ENCODE peak calls at places on chromosomes 4 and X, in eight cellular contexts. N, C, M, K, X, Y, V and Q are unnamed samples.

GRCh38 chr4:49032440-49033161 is 46.5 kb downstream of the CWH43 start:
- DNase-seq in C (peak), Y (no peak), M (peak), K (no peak), X (peak), N (no peak), V (no peak), Q (no peak)

GRCh38 chr4:8506373-8507250 is 66.0 kb downstream of the TRMT44 start:
- DNase-seq in M (peak), C (no peak), K (peak), V (peak), N (no peak), Y (no peak), X (peak), Q (peak)

GRCh38 chrX:124216396-124217124 is 115.9 kb upstream of the TEX13D start:
- DNase-seq in C (no peak), N (no peak), M (no peak), V (no peak), X (no peak), K (no peak), Y (no peak), Q (no peak)

GRCh38 chr4:102825261-102826071 is 1.9 kb downstream of the UBE2D3 start:
- DNase-seq in X (peak), N (no peak), C (peak), K (no peak), M (peak), V (no peak), Y (no peak), Q (no peak)

GRCh38 chr4:2186133-2186864 is 55.6 kb downstream of the HAUS3 start:
- DNase-seq in Y (peak), K (no peak), V (no peak), N (no peak), M (no peak), X (peak), C (peak), Q (no peak)

GRCh38 chr4:142683997-142684396 is 162.1 kb downstream of the INPP4B start:
- DNase-seq in Y (no peak), M (peak), X (no peak), C (peak), V (no peak), K (no peak), N (no peak), Q (no peak)

GRCh38 chrX:40474205-40474626 is 106.6 kb upstream of the ATP6AP2 start:
- DNase-seq in N (peak), C (no peak), Y (peak), X (peak), V (no peak), K (no peak), M (peak), Q (no peak)

GRCh38 chr4:6259886-6260285 is 9.8 kb upstream of the WFS1 start:
- DNase-seq in X (no peak), N (no peak), K (no peak), M (no peak), V (peak), Y (no peak), C (no peak), Q (no peak)

GRCh38 chr4:138681000-138681604 is 334.5 kb upstream of the NOCT start:
- DNase-seq in V (peak), M (peak), Y (peak), C (peak), K (peak), N (peak), X (peak), Q (peak)

GRCh38 chr4:109315818-109316217 is 13.4 kb upstream of the COL25A1 start:
- DNase-seq in V (no peak), M (no peak), N (no peak), C (no peak), K (no peak), Y (no peak), X (peak), Q (no peak)

GRCh38 chr4:165384186-165384585 is 5.4 kb downstream of the CPE start:
- DNase-seq in K (no peak), N (no peak), V (no peak), X (no peak), M (no peak), Y (no peak), C (no peak), Q (no peak)

GRCh38 chr4:118834070-118834469 is 1.9 kb downstream of the SEC24D start:
- DNase-seq in X (peak), M (no peak), N (no peak), Y (no peak), C (no peak), K (no peak), V (no peak), Q (no peak)

GRCh38 chrX:9315086-9315485 is 149.8 kb upstream of the TBL1X start:
- DNase-seq in V (no peak), X (no peak), C (no peak), K (no peak), N (no peak), Y (no peak), M (peak), Q (no peak)

GRCh38 chrX:106177106-106177981 is 9.2 kb downstream of the PWWP3B start:
- DNase-seq in Y (peak), N (peak), V (no peak), X (peak), M (no peak), C (no peak), K (no peak), Q (no peak)

GRCh38 chr4:5114911-5115310 is 63.6 kb downstream of the STK32B start:
- DNase-seq in V (no peak), M (peak), Y (no peak), K (no peak), N (no peak), X (no peak), C (no peak), Q (no peak)

GRCh38 chr4:98496446-98496845 is 162.0 kb downstream of the TSPAN5 start:
- DNase-seq in C (no peak), V (no peak), K (no peak), Y (no peak), X (no peak), M (no peak), N (no peak), Q (no peak)

GRCh38 chrX:39907964-39908616 is 189.7 kb downstream of the BCOR start:
- DNase-seq in C (peak), M (peak), X (peak), Y (peak), V (no peak), N (peak), K (peak), Q (no peak)

GRCh38 chr4:121122661-121123060 is 41.5 kb downstream of the TNIP3 start:
- DNase-seq in Y (no peak), C (no peak), N (no peak), K (no peak), V (no peak), M (peak), X (peak), Q (no peak)

GRCh38 chrX:122833230-122833629 is 350.8 kb upstream of the GRIA3 start:
- DNase-seq in Y (no peak), M (no peak), K (no peak), X (no peak), V (no peak), C (no peak), N (no peak), Q (no peak)

GRCh38 chrX:39619182-39620009 is 478.4 kb downstream of the BCOR start:
- DNase-seq in X (peak), V (no peak), Y (peak), N (no peak), M (no peak), K (no peak), C (peak), Q (no peak)

GRCh38 chr4:184805462-184806245 is 20.1 kb downstream of the ACSL1 start:
- DNase-seq in M (no peak), V (peak), K (no peak), N (no peak), Y (peak), X (no peak), C (peak), Q (no peak)

GRCh38 chr4:835148-836002 is 9.4 kb upstream of the CPLX1 start:
- DNase-seq in C (no peak), Y (peak), M (no peak), V (peak), N (no peak), X (no peak), K (no peak), Q (no peak)

GRCh38 chr4:56613101-56613862 is 67.8 kb downstream of the HOPX start:
- DNase-seq in X (peak), K (no peak), Y (no peak), M (peak), C (peak), V (no peak), N (no peak), Q (no peak)

GRCh38 chr4:38601244-38601915 is 62.6 kb upstream of the KLF3 start:
- DNase-seq in M (peak), C (peak), X (peak), Y (no peak), K (no peak), V (no peak), N (peak), Q (no peak)

GRCh38 chr4:56156141-56156540 is 207.4 kb downstream of the CEP135 start:
- DNase-seq in N (no peak), M (no peak), K (no peak), C (no peak), V (no peak), Y (no peak), X (no peak), Q (no peak)

GRCh38 chr4:159201168-159201567 is 98.3 kb downstream of the RAPGEF2 start:
- DNase-seq in V (no peak), C (no peak), N (no peak), X (no peak), M (no peak), Y (no peak), K (no peak), Q (no peak)

GRCh38 chrX:53316860-53317237 is 35.5 kb upstream of the IQSEC2 start:
- DNase-seq in N (no peak), Y (no peak), K (no peak), C (no peak), X (no peak), M (no peak), V (no peak), Q (no peak)

GRCh38 chrX:45513042-45513441 is 312.4 kb upstream of the DIPK2B start:
- DNase-seq in N (no peak), K (no peak), M (no peak), X (no peak), Y (no peak), C (no peak), V (no peak), Q (no peak)

GRCh38 chr4:141346144-141346543 is 125.4 kb downstream of the ZNF330 start:
- DNase-seq in K (no peak), V (no peak), Y (no peak), N (no peak), X (peak), M (peak), C (peak), Q (peak)

GRCh38 chrX:82764521-82764920 is 743.6 kb upstream of the POU3F4 start:
- DNase-seq in M (no peak), X (no peak), V (no peak), Y (no peak), K (no peak), C (no peak), N (no peak), Q (no peak)

GRCh38 chr4:105808459-105809041 is 86.7 kb upstream of the NPNT start:
- DNase-seq in M (peak), Y (no peak), V (no peak), N (no peak), C (peak), K (peak), X (peak), Q (no peak)

GRCh38 chr4:184416913-184417734 is 57.2 kb downstream of the IRF2 start:
- DNase-seq in V (no peak), M (no peak), K (no peak), N (no peak), Y (no peak), X (peak), C (peak), Q (peak)

GRCh38 chrX:36898301-36898700 is 109.9 kb upstream of the FAM47C start:
- DNase-seq in M (peak), Y (no peak), X (no peak), C (peak), V (no peak), K (no peak), N (no peak), Q (no peak)

GRCh38 chrX:54248309-54248708 is 65.3 kb upstream of the FAM120C start:
- DNase-seq in N (no peak), C (peak), X (peak), Y (no peak), V (no peak), M (peak), K (no peak), Q (peak)

GRCh38 chr4:87268401-87268800 is 48.0 kb upstream of the KLHL8 start:
- DNase-seq in V (no peak), M (no peak), X (no peak), K (no peak), C (no peak), Y (no peak), N (no peak), Q (no peak)

GRCh38 chrX:105462191-105462590 is 241.7 kb upstream of the TEX13A start:
- DNase-seq in V (no peak), C (no peak), N (no peak), X (peak), Y (no peak), K (no peak), M (peak), Q (no peak)

GRCh38 chrX:28586891-28587635 is at the start of gene IL1RAPL1:
- DNase-seq in V (no peak), K (no peak), N (no peak), M (peak), X (peak), Y (no peak), C (peak), Q (no peak)

GRCh38 chrX:7286461-7286860 is 138.5 kb upstream of the PUDP start:
- DNase-seq in C (peak), N (no peak), M (no peak), X (peak), K (no peak), V (no peak), Y (no peak), Q (no peak)

GRCh38 chrX:54042609-54043010 is 1.7 kb downstream of the PHF8 start:
- DNase-seq in Y (peak), K (peak), V (peak), C (peak), N (no peak), X (peak), M (peak), Q (peak)

DNA sequence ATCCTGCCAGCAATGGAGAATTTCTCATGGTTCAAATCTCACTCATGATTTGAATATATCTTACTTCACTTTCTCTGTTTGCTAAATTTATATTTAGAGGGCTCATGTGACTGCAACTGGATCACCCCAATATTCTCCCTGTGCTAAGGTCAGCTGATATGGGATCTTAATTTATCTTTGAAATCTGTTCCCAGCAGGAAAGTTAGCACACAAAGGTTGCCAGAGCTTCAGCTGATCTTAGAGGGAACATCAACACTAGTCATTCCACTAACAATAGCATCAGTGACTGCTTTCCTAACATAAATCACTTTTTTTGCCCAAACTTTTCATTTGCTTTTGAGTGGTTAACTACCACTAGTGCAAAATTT is 1270.0 kb downstream of the ARAP2 start:
- DNase-seq in K (no peak), N (no peak), V (no peak), X (no peak), Y (no peak), C (no peak), M (no peak), Q (no peak)
- TF ChIP-seq CTCF in K (no peak), N (no peak), V (no peak), X (no peak), Y (no peak), C (no peak), M (no peak), Q (no peak)

DNA sequence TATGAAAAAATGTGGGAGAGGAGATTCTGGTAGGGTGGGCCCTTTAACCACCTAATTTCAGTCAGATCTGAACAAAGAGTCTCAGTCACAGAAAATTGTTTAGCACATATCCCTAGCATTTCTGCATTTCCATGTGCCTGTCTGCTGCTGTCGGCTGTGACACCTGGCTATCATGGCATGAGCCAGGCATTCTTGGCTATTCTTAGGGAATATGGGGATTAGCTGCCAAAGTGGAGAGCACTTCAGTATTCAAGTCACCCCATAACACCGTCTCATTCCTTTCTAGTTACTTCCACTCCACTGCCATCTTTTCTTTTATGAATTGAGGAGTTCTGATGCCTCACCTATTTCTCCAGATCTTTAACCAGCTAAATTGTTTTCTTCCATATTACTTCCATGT is 211.5 kb downstream of the FRAS1 start:
- DNase-seq in K (no peak), X (no peak), M (no peak), C (no peak), V (no peak), N (no peak), Y (no peak), Q (no peak)
- TF ChIP-seq CTCF in K (no peak), X (no peak), M (no peak), C (no peak), V (no peak), N (no peak), Y (no peak), Q (no peak)

DNA sequence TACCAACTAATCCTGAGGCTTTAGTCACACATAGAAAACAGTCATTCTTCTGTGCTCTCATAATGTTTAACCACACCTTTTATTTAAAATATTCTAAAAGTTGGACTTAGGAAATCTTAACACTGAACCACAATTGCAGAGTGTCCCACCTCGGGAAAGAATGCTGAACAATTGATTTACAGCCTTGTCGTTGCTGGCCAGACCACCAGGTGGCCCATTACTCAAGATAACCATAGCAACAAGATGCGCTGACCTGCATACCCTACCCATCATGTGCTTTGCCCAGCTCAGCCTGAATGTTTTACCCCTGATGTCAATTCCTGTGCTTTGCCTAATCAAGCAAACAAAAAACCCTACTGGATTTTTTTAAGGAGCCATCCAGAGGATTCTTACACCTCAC is 100.7 kb downstream of the ARSJ start:
- DNase-seq in V (no peak), C (peak), Y (no peak), N (no peak), M (peak), K (no peak), X (peak), Q (no peak)
- TF ChIP-seq CTCF in V (no peak), C (no peak), Y (no peak), N (peak), M (no peak), K (no peak), X (peak), Q (peak)

DNA sequence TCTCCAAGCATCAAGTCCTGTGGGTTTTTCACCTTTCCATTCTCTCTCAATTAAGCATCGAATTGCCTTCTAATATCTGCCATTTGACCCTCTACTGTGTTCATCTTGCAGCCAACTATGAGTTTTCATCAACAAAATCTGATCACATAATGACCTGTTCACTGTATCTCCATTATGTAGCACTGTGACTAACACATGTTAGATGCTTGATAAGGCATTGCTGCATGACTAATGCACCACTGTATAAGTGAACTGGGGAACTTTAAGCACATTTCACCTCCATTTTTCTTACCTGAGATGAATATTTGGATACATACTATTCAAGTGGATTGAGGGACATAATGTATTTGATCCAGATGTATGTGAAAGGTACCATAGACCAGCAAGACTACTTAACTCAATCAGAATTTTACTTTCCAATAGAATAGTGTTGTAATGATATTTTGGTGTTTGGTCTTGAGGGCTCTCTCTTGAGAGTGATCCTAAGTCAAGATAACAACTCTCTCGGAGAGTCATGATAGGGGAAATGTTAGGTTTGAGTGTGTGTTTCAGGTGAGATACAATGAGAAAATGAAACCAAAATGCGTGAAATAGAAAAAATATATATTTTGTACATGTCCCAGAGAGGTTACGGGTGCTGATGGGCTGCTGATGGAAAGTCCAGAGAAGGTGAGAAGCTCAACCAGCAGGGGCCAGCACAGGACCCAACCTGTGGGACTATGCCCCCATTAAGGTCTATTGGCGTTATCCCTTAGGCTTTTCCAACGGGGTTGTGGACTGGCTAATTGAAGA is 60.2 kb upstream of the HS3ST1 start:
- DNase-seq in C (no peak), Y (no peak), X (no peak), K (no peak), M (no peak), V (no peak), N (no peak), Q (no peak)
- TF ChIP-seq CTCF in C (no peak), Y (no peak), X (no peak), K (no peak), M (no peak), V (no peak), N (no peak), Q (no peak)

GRCh38 chr4:151933122-151933827 is 172.5 kb upstream of the GATB start:
- DNase-seq in K (no peak), N (no peak), M (no peak), C (no peak), Y (no peak), X (no peak), V (no peak), Q (no peak)
- TF ChIP-seq CTCF in K (no peak), N (no peak), M (no peak), C (no peak), Y (no peak), X (no peak), V (no peak), Q (no peak)

GRCh38 chrX:55924574-55924973 is 207.0 kb downstream of the RRAGB start:
- DNase-seq in C (no peak), X (no peak), K (no peak), N (no peak), M (no peak), V (no peak), Y (no peak), Q (no peak)

GRCh38 chrX:55919367-55920221 is 202.0 kb downstream of the RRAGB start:
- DNase-seq in N (no peak), Y (no peak), X (no peak), K (no peak), V (peak), C (peak), M (no peak), Q (peak)
- TF ChIP-seq CTCF in N (no peak), Y (no peak), X (no peak), K (no peak), V (no peak), C (no peak), M (no peak), Q (no peak)

DNA sequence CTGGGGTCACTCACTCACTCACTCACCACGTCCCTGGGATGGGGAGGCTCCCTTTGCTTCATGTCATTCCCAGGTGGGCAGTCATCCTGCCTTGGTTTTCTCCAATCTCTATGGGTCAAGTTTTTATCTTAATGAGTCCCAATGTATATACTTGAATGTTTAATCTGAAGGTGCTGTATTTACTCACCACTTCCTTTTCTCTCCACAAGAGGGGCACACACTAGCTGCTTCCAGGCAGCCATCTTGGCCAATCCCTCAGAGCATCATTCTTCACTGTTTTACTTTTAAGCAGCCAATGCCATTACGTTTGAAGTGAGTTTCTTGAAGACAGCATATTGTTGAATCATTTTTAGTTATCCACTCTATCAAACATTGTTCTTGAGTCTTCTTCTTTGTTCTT is 153.4 kb upstream of the ARSJ start:
- DNase-seq in X (peak), C (no peak), K (no peak), M (no peak), N (no peak), V (no peak), Y (no peak), Q (no peak)
- TF ChIP-seq CTCF in X (peak), C (no peak), K (no peak), M (peak), N (peak), V (no peak), Y (peak), Q (no peak)